ENCODE peak calls at places on chromosomes 1 and 21, in four cellular contexts. One of them, this sample, is unnamed. For H3K9me3, the result is how much of the 10 kb centered on the place peaks cover.

GRCh38 chr1:11898831-11899467 is 27.3 kb downstream of the KIAA2013 start:
- DNase-seq in upper lobe of right lung: no peak
- DNase-seq in osteoblast: peak
- DNase-seq in Peyer's patch: no peak
- DNase-seq in this sample: no peak

GRCh38 chr1:248225537-248225936 is 5.7 kb upstream of the OR2M4 start:
- DNase-seq in Peyer's patch: no peak
- DNase-seq in upper lobe of right lung: no peak
- DNase-seq in osteoblast: no peak
- DNase-seq in this sample: no peak

GRCh38 chr1:209045326-209046057 is 538.0 kb upstream of the CAMK1G start:
- DNase-seq in osteoblast: no peak
- DNase-seq in Peyer's patch: no peak
- DNase-seq in upper lobe of right lung: no peak
- DNase-seq in this sample: no peak

GRCh38 chr1:94401206-94401605 is 17.0 kb upstream of the ABCD3 start:
- DNase-seq in Peyer's patch: no peak
- DNase-seq in upper lobe of right lung: no peak
- DNase-seq in osteoblast: peak
- DNase-seq in this sample: no peak

GRCh38 chr1:227766015-227766634 is 30.9 kb downstream of the SNAP47 start:
- DNase-seq in Peyer's patch: peak
- DNase-seq in osteoblast: peak
- DNase-seq in upper lobe of right lung: no peak
- DNase-seq in this sample: peak

GRCh38 chr1:182995894-182996293 is 27.3 kb upstream of the LAMC1 start:
- DNase-seq in upper lobe of right lung: no peak
- DNase-seq in osteoblast: no peak
- DNase-seq in Peyer's patch: no peak
- DNase-seq in this sample: no peak

GRCh38 chr1:61887076-61887867 is 145.0 kb downstream of the PATJ start:
- DNase-seq in osteoblast: no peak
- DNase-seq in upper lobe of right lung: no peak
- DNase-seq in Peyer's patch: no peak
- DNase-seq in this sample: peak

GRCh38 chr1:157403203-157403602 is 149.1 kb downstream of the FCRL5 start:
- DNase-seq in osteoblast: peak
- DNase-seq in upper lobe of right lung: no peak
- DNase-seq in Peyer's patch: no peak
- DNase-seq in this sample: peak

GRCh38 chr1:38131024-38131585 is 84.5 kb upstream of the POU3F1 start:
- DNase-seq in osteoblast: peak
- DNase-seq in Peyer's patch: no peak
- DNase-seq in upper lobe of right lung: no peak
- DNase-seq in this sample: no peak

GRCh38 chr1:48772221-48772620 is 4.5 kb downstream of the BEND5 start:
- DNase-seq in Peyer's patch: no peak
- DNase-seq in upper lobe of right lung: no peak
- DNase-seq in osteoblast: no peak
- DNase-seq in this sample: peak

GRCh38 chr21:23579573-23579972 is 2027.7 kb downstream of the MRPL39 start:
- DNase-seq in Peyer's patch: no peak
- DNase-seq in upper lobe of right lung: no peak
- DNase-seq in osteoblast: no peak
- DNase-seq in this sample: no peak

DNA sequence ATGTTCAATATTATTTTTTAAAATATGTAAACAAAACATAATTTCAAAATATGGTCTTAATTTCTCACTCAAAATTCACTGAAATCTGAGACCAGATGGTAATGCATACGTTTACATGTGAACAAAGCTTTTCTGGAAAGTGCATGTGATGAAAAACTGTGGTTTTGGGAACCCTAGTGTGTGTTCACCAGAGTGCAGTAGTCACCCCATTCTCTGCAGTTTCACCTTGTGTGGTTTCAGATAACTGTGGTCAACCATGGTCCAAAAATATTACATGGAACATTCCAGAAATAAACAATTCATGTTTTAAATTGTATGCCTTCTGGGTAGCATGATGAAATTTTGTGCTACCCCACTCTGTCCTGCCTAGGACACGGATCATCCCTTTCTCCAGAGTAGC is 2021.9 kb downstream of the MRPL39 start:
- DNase-seq in upper lobe of right lung: no peak
- DNase-seq in osteoblast: no peak
- DNase-seq in Peyer's patch: no peak
- DNase-seq in this sample: no peak
- H3K9me3 ChIP-seq in upper lobe of right lung: under half
- H3K9me3 ChIP-seq in osteoblast: under half
- H3K9me3 ChIP-seq in Peyer's patch: under half
- H3K9me3 ChIP-seq in this sample: under half

DNA sequence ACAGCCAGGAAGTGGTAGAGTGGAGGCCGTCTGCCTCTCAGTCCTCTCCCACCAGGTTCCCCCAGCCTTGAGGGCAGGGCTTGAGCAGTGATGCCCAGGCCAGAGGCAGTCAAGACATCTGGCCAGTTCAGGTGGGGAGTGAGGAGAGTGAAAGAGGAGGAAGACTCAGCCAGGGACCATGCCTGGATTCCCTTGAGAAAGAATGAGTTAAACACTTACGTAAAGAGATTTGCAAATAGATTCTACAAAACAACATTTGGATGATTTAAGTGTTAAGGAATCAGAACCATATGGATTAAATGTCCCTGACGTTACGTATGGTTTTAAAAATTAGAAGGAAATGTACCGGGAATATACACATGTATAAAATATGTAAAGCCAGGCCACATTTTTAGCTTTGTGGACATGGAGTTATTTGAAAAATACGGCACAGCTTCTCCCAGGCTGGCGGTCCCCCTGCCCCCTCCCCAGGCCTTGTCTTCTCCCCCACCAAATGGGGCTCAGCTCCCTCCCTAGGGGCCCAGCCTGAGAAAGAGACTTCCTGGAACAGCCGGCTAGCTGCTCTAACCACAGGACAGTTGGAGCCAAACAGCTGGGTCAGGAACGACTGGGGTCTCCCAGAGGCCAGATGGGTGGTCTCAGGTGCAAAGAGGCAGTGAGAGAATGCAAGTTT is 188.3 kb upstream of the EDN2 start:
- DNase-seq in osteoblast: no peak
- DNase-seq in Peyer's patch: no peak
- DNase-seq in upper lobe of right lung: peak
- DNase-seq in this sample: no peak
- H3K4me3 ChIP-seq in osteoblast: no peak
- H3K4me3 ChIP-seq in Peyer's patch: no peak
- H3K4me3 ChIP-seq in upper lobe of right lung: no peak
- H3K4me3 ChIP-seq in this sample: no peak

DNA sequence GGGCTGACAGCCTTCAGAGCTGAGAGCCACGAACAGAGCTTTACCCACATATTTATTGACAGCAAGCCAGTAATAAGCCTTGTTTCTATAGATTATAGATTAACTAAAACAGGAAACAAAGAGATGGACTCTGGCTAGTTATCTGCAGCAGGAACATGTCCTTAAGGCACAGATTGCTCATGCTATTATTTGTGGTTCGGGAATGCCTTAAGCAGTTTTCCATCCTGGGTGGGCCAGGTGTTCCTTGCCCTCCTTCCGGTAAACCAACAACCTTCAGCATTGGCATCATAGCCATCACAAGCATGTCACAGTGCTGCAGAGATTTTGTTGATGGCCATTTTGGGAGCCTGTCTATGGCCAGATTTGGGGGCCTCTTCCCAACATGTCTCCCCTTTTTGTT is 96.8 kb downstream of the POU2F1 start:
- DNase-seq in upper lobe of right lung: no peak
- DNase-seq in Peyer's patch: no peak
- DNase-seq in osteoblast: no peak
- DNase-seq in this sample: no peak
- H3K9me3 ChIP-seq in upper lobe of right lung: under half
- H3K9me3 ChIP-seq in Peyer's patch: under half
- H3K9me3 ChIP-seq in osteoblast: under half
- H3K9me3 ChIP-seq in this sample: under half

DNA sequence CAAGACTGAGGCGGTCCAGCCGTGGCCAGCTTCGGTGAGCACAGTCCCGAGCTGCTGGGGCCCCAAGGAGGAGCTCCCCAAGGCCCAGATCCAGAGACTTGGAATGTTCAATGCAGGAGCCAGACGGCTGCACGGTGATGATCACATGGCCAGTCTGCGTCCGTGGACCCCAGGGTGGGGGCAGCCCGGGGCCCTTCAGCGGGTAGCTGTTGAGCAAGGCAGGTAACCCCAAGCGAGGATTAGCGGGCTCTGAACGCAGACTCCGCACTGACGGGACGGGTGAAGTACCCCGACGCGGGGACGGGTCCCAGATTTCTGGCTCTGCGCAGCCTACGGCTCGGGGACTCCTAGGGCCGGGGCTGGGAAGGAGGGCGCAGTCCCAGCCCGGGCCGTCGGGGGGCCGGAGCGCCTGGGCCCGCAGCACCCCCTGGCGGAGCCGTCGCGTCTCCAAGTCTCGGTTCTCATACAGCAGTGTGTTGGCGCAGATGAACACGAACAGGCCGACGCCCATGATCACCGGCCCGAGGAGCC is 2.7 kb downstream of the TMEM200B start:
- DNase-seq in upper lobe of right lung: peak
- DNase-seq in Peyer's patch: peak
- DNase-seq in osteoblast: peak
- DNase-seq in this sample: peak
- H3K4me3 ChIP-seq in upper lobe of right lung: peak
- H3K4me3 ChIP-seq in Peyer's patch: peak
- H3K4me3 ChIP-seq in osteoblast: no peak
- H3K4me3 ChIP-seq in this sample: peak

GRCh38 chr1:43587001-43587400 is 56.3 kb downstream of the PTPRF start:
- DNase-seq in upper lobe of right lung: no peak
- DNase-seq in Peyer's patch: no peak
- DNase-seq in osteoblast: no peak
- DNase-seq in this sample: no peak

GRCh38 chr1:43590389-43590788 is 59.6 kb upstream of the KDM4A start:
- DNase-seq in osteoblast: no peak
- DNase-seq in upper lobe of right lung: no peak
- DNase-seq in Peyer's patch: no peak
- DNase-seq in this sample: no peak

GRCh38 chr1:43586136-43586726 is 55.5 kb downstream of the PTPRF start:
- DNase-seq in osteoblast: no peak
- DNase-seq in Peyer's patch: no peak
- DNase-seq in upper lobe of right lung: no peak
- DNase-seq in this sample: no peak

GRCh38 chr1:43587594-43587993 is 56.9 kb downstream of the PTPRF start:
- DNase-seq in osteoblast: peak
- DNase-seq in Peyer's patch: no peak
- DNase-seq in upper lobe of right lung: no peak
- DNase-seq in this sample: no peak

GRCh38 chr1:43588592-43588991 is 57.9 kb downstream of the PTPRF start:
- DNase-seq in osteoblast: no peak
- DNase-seq in upper lobe of right lung: no peak
- DNase-seq in Peyer's patch: no peak
- DNase-seq in this sample: no peak
- H3K9me3 ChIP-seq in osteoblast: under half
- H3K9me3 ChIP-seq in upper lobe of right lung: under half
- H3K9me3 ChIP-seq in Peyer's patch: under half
- H3K9me3 ChIP-seq in this sample: under half

GRCh38 chr1:2644591-2645101 is 11.8 kb upstream of the MMEL1 start:
- DNase-seq in Peyer's patch: peak
- DNase-seq in upper lobe of right lung: peak
- DNase-seq in osteoblast: peak
- DNase-seq in this sample: no peak

GRCh38 chr1:2645776-2646175 is 13.0 kb upstream of the MMEL1 start:
- DNase-seq in Peyer's patch: peak
- DNase-seq in upper lobe of right lung: peak
- DNase-seq in osteoblast: peak
- DNase-seq in this sample: no peak

GRCh38 chr1:2643414-2644077 is 10.7 kb upstream of the MMEL1 start:
- DNase-seq in upper lobe of right lung: peak
- DNase-seq in Peyer's patch: peak
- DNase-seq in osteoblast: peak
- DNase-seq in this sample: no peak

GRCh38 chr1:2644171-2644570 is 11.4 kb upstream of the MMEL1 start:
- DNase-seq in osteoblast: peak
- DNase-seq in upper lobe of right lung: peak
- DNase-seq in Peyer's patch: peak
- DNase-seq in this sample: no peak

DNA sequence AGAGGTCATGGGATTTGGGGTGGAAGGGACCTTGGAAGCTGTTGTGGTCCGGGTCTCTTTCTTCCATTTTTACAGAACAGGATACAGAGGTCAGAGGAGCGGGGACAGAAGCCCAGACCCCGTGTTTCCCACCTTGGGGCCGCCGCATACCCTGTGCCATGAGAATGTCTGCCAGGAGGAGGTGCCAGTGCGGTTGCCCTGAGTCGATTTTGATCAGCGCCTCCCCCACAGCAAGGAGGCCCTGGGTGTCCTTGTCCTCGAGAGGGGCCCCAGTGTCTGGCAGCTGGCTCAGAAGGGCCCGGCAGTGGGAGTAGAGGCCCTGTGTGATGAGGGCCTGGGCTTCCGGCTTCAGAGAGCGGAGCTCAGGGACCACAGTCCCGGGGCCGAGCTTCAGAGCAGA is 12.3 kb upstream of the MMEL1 start:
- DNase-seq in osteoblast: peak
- DNase-seq in upper lobe of right lung: peak
- DNase-seq in Peyer's patch: peak
- DNase-seq in this sample: no peak
- H3K4me3 ChIP-seq in osteoblast: no peak
- H3K4me3 ChIP-seq in upper lobe of right lung: no peak
- H3K4me3 ChIP-seq in Peyer's patch: no peak
- H3K4me3 ChIP-seq in this sample: no peak

GRCh38 chr1:152111515-152111968 is 3.7 kb downstream of the TCHH start:
- DNase-seq in osteoblast: no peak
- DNase-seq in upper lobe of right lung: no peak
- DNase-seq in Peyer's patch: no peak
- DNase-seq in this sample: peak
- H3K9me3 ChIP-seq in osteoblast: under half
- H3K9me3 ChIP-seq in upper lobe of right lung: under half
- H3K9me3 ChIP-seq in Peyer's patch: under half
- H3K9me3 ChIP-seq in this sample: under half

DNA sequence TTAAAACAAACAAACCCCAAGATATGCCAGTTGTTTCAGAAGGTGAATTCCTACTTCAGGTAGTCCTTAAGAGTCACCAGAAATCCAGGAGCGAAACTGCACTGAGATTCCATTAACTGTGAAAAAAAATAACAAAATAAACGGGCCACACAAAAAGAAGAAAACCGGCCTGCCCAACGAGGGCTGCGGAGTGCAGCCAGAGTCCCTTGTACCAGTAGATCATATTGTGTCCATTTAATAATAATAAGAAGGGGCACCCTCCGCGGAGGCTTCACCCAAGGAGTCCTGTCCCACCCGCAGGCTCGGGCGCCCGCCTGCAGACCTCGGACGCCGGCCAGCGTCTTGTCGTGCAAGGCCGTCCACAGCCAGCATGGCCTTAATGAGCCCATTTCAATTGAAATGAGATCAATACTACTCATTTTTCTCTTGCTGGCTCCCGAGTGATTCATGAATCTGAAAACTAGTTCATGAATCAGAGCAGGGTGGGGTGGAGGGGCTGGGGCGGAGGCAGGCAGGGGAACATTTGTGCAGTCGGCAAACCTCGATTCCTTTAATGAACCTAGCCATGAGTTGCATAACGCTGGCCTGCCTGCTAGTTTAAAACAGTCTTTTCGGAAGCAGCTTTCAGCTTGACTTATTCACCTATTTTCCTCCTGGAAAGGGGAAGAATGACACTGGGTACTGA is 113.1 kb upstream of the IRF2BP2 start:
- DNase-seq in upper lobe of right lung: peak
- DNase-seq in osteoblast: peak
- DNase-seq in Peyer's patch: peak
- DNase-seq in this sample: no peak
- H3K4me3 ChIP-seq in upper lobe of right lung: peak
- H3K4me3 ChIP-seq in osteoblast: peak
- H3K4me3 ChIP-seq in Peyer's patch: no peak
- H3K4me3 ChIP-seq in this sample: no peak